ENCODE peak calls at places on chromosomes 5 and 9, in eight cellular contexts. One of them, this sample, is unnamed.
A peak's percentile ranks its signal among the peaks of the same experiment; 100 is the strongest.

GRCh38 chr5:89307972-89308371 is 425.0 kb upstream of the MEF2C start:
- DNase-seq in NCI-H524: no peak
- DNase-seq in RPMI7951: no peak
- DNase-seq in NAMALWA: no peak
- DNase-seq in neural progenitor cell: no peak
- DNase-seq in posterior vena cava: no peak
- DNase-seq in SIG-M5: no peak
- DNase-seq in A549: no peak
- DNase-seq in this sample: no peak

GRCh38 chr9:91734371-91734981 is 215.6 kb downstream of the ROR2 start:
- DNase-seq in RPMI7951: peak; percentile 18
- DNase-seq in neural progenitor cell: peak; percentile 61
- DNase-seq in NAMALWA: peak; percentile 51
- DNase-seq in SIG-M5: no peak
- DNase-seq in posterior vena cava: peak; percentile 91
- DNase-seq in A549: peak; percentile 78
- DNase-seq in NCI-H524: peak; percentile 71
- DNase-seq in this sample: peak; percentile 36

GRCh38 chr5:176787676-176788075 is 22.7 kb upstream of the UNC5A start:
- DNase-seq in NAMALWA: peak; percentile 53
- DNase-seq in posterior vena cava: no peak
- DNase-seq in NCI-H524: no peak
- DNase-seq in A549: no peak
- DNase-seq in RPMI7951: no peak
- DNase-seq in SIG-M5: no peak
- DNase-seq in neural progenitor cell: peak; percentile 1
- DNase-seq in this sample: no peak

GRCh38 chr5:135246605-135246922 is 152.5 kb downstream of the MACROH2A1 start:
- DNase-seq in neural progenitor cell: no peak
- DNase-seq in A549: no peak
- DNase-seq in NAMALWA: no peak
- DNase-seq in SIG-M5: no peak
- DNase-seq in posterior vena cava: no peak
- DNase-seq in RPMI7951: no peak
- DNase-seq in NCI-H524: no peak
- DNase-seq in this sample: no peak

GRCh38 chr5:55338810-55339243 is 31.0 kb downstream of the MTREX start:
- DNase-seq in NCI-H524: no peak
- DNase-seq in NAMALWA: no peak
- DNase-seq in neural progenitor cell: no peak
- DNase-seq in posterior vena cava: no peak
- DNase-seq in RPMI7951: no peak
- DNase-seq in A549: no peak
- DNase-seq in SIG-M5: no peak
- DNase-seq in this sample: no peak

GRCh38 chr9:104905153-104905901 is 22.6 kb downstream of the ABCA1 start:
- DNase-seq in posterior vena cava: no peak
- DNase-seq in A549: no peak
- DNase-seq in RPMI7951: no peak
- DNase-seq in NAMALWA: no peak
- DNase-seq in SIG-M5: no peak
- DNase-seq in NCI-H524: no peak
- DNase-seq in neural progenitor cell: no peak
- DNase-seq in this sample: no peak

GRCh38 chr9:123470991-123471770 is 115.2 kb downstream of the CRB2 start:
- DNase-seq in SIG-M5: no peak
- DNase-seq in posterior vena cava: peak; percentile 46
- DNase-seq in neural progenitor cell: no peak
- DNase-seq in NAMALWA: no peak
- DNase-seq in RPMI7951: no peak
- DNase-seq in NCI-H524: no peak
- DNase-seq in A549: no peak
- DNase-seq in this sample: no peak

GRCh38 chr5:140855772-140856674 is at the start of gene PCDHA10:
- DNase-seq in RPMI7951: no peak
- DNase-seq in posterior vena cava: no peak
- DNase-seq in NCI-H524: no peak
- DNase-seq in NAMALWA: peak; percentile 61
- DNase-seq in neural progenitor cell: peak; percentile 76
- DNase-seq in A549: no peak
- DNase-seq in SIG-M5: no peak
- DNase-seq in this sample: no peak

GRCh38 chr9:137213160-137214060 is 7.9 kb downstream of the NDOR1 start:
- DNase-seq in neural progenitor cell: no peak
- DNase-seq in RPMI7951: no peak
- DNase-seq in NAMALWA: no peak
- DNase-seq in A549: no peak
- DNase-seq in SIG-M5: no peak
- DNase-seq in posterior vena cava: no peak
- DNase-seq in NCI-H524: no peak
- DNase-seq in this sample: no peak

GRCh38 chr9:120985759-120986353 is 59.3 kb upstream of the TRAF1 start:
- DNase-seq in SIG-M5: no peak
- DNase-seq in neural progenitor cell: peak; percentile 75
- DNase-seq in NAMALWA: peak; percentile 67
- DNase-seq in RPMI7951: peak; percentile 62
- DNase-seq in NCI-H524: peak; percentile 73
- DNase-seq in A549: peak; percentile 25
- DNase-seq in posterior vena cava: no peak
- DNase-seq in this sample: peak; percentile 67

This sample was measured in M059J.